ENCODE peak calls at places on chromosomes 11 and 22, in eight cellular contexts. M is psoas muscle, T is epithelial cell of esophagus, D is body of pancreas, I is HL-60, J is mucosa of descending colon, W is PC-3, X is foreskin fibroblast. G is an unnamed sample.

GRCh38 chr22:35172452-35172851 is 84.8 kb upstream of the HMGXB4 start:
- DNase-seq in I (no peak), X (no peak), J (no peak), D (no peak), W (no peak), T (no peak), M (no peak), G (no peak)

GRCh38 chr11:78525720-78526119 is 48.9 kb downstream of the NARS2 start:
- DNase-seq in M (no peak), I (no peak), X (no peak), D (no peak), T (no peak), W (no peak), J (no peak), G (no peak)

GRCh38 chr22:17964647-17965046 is 59.7 kb downstream of the MICAL3 start:
- DNase-seq in D (no peak), W (no peak), I (no peak), J (no peak), X (no peak), T (no peak), M (no peak), G (no peak)

GRCh38 chr22:26585104-26585790 is 4.7 kb downstream of the TPST2 start:
- DNase-seq in M (peak; percentile 69), X (peak; percentile 89), J (no peak), W (peak; percentile 81), I (no peak), D (peak; percentile 31), T (peak; percentile 66), G (peak; percentile 79)

GRCh38 chr11:71977743-71978418 is 20.8 kb upstream of the IL18BP start:
- DNase-seq in J (no peak), X (peak; percentile 26), T (peak; percentile 59), M (no peak), D (peak; percentile 69), I (no peak), W (peak; percentile 81), G (peak; percentile 56)

GRCh38 chr22:30328466-30329049 is 1.8 kb upstream of the TBC1D10A start:
- DNase-seq in T (no peak), W (no peak), I (no peak), D (no peak), X (no peak), J (no peak), M (no peak), G (no peak)

GRCh38 chr11:45982656-45983470 is 60.4 kb downstream of the LARGE2 start:
- DNase-seq in I (no peak), W (no peak), X (peak; percentile 61), D (no peak), M (peak; percentile 24), J (no peak), T (peak; percentile 75), G (peak; percentile 87)

GRCh38 chr11:129846508-129847335 is 31.1 kb downstream of the TMEM45B start:
- DNase-seq in T (peak; percentile 94), M (no peak), I (no peak), D (no peak), W (peak; percentile 99), J (no peak), X (peak; percentile 80), G (peak; percentile 91)

GRCh38 chr11:76838422-76839068 is 22.2 kb upstream of the ACER3 start:
- DNase-seq in X (no peak), M (no peak), I (no peak), T (no peak), W (no peak), D (no peak), J (no peak), G (no peak)

GRCh38 chr11:77725433-77725832 is 87.8 kb upstream of the CLNS1A start:
- DNase-seq in I (no peak), J (no peak), X (no peak), W (no peak), D (no peak), M (no peak), T (no peak), G (no peak)

GRCh38 chr22:20319745-20320658 is at the start of gene DGCR6L:
- DNase-seq in T (peak; percentile 97), W (peak; percentile 88), D (peak; percentile 96), J (peak; percentile 98), M (peak; percentile 98), I (peak; percentile 93), X (peak; percentile 96), G (peak; percentile 94)

GRCh38 chr11:128448981-128449713 is 138.2 kb downstream of the ETS1 start:
- DNase-seq in J (no peak), I (no peak), T (no peak), M (no peak), W (no peak), D (no peak), X (no peak), G (peak; percentile 93)

GRCh38 chr11:14059491-14059890 is 97.0 kb downstream of the SPON1 start:
- DNase-seq in D (no peak), T (no peak), J (no peak), M (no peak), X (no peak), I (no peak), W (peak; percentile 30), G (no peak)

GRCh38 chr22:29269230-29269604 is 1.1 kb downstream of the EWSR1 start:
- DNase-seq in X (no peak), T (no peak), I (no peak), M (no peak), W (no peak), J (no peak), D (no peak), G (no peak)

GRCh38 chr11:63227521-63228107 is 15.8 kb downstream of the SLC22A25 start:
- DNase-seq in D (no peak), W (no peak), M (no peak), X (no peak), I (no peak), T (no peak), J (no peak), G (no peak)
- TF ChIP-seq CTCF in D (no peak), W (no peak), M (no peak), X (no peak), I (no peak), T (no peak), J (no peak), G (no peak)

GRCh38 chr11:64284048-64284961 is at the start of gene BAD:
- DNase-seq in M (peak; percentile 95), I (peak; percentile 93), X (peak; percentile 88), J (peak; percentile 97), W (peak; percentile 97), T (peak; percentile 95), D (peak; percentile 96), G (peak; percentile 90)

GRCh38 chr11:64286801-64287159 is 1.1 kb downstream of the GPR137 start:
- DNase-seq in M (no peak), W (no peak), D (no peak), I (no peak), T (no peak), J (no peak), X (no peak), G (no peak)

GRCh38 chr11:64284962-64285884 is at the start of gene GPR137:
- DNase-seq in J (peak; percentile 93), X (peak; percentile 52), I (peak; percentile 69), T (peak; percentile 79), D (peak; percentile 84), W (peak; percentile 79), M (peak; percentile 87), G (peak; percentile 65)

GRCh38 chr11:64287676-64288352 is 2.2 kb downstream of the GPR137 start:
- DNase-seq in W (no peak), D (no peak), X (no peak), J (no peak), M (no peak), T (no peak), I (no peak), G (no peak)

GRCh38 chr11:64285885-64286800 is 495 bp downstream of the GPR137 start:
- DNase-seq in I (no peak), J (no peak), T (no peak), M (no peak), D (peak; percentile 74), X (no peak), W (peak; percentile 55), G (no peak)
- H3K4me3 ChIP-seq in I (peak overlapping the region; percentile 79), J (peak overlapping the region; percentile 53), T (peak overlapping the region; percentile 55), M (peak overlapping the region; percentile 79), D (peak overlapping the region; percentile 49), X (peak overlapping the region; percentile 60), W (peak overlapping the region; percentile 73), G (peak overlapping the region; percentile 71)

GRCh38 chr11:64888761-64889511 is 10.5 kb upstream of the EHD1 start:
- DNase-seq in I (no peak), M (no peak), J (peak; percentile 82), X (no peak), T (no peak), W (peak; percentile 34), D (no peak), G (no peak)

GRCh38 chr11:64885367-64886286 is 7.2 kb upstream of the EHD1 start:
- DNase-seq in J (no peak), D (no peak), X (peak; percentile 43), W (peak; percentile 67), M (no peak), T (peak; percentile 80), I (peak; percentile 96), G (peak; percentile 58)

GRCh38 chr11:64887234-64887756 is 8.9 kb upstream of the EHD1 start:
- DNase-seq in W (no peak), J (no peak), X (no peak), M (no peak), D (no peak), T (no peak), I (no peak), G (no peak)

GRCh38 chr11:64888406-64888757 is 10.0 kb upstream of the EHD1 start:
- DNase-seq in X (no peak), M (no peak), D (no peak), T (no peak), J (no peak), W (no peak), I (no peak), G (no peak)

DNA sequence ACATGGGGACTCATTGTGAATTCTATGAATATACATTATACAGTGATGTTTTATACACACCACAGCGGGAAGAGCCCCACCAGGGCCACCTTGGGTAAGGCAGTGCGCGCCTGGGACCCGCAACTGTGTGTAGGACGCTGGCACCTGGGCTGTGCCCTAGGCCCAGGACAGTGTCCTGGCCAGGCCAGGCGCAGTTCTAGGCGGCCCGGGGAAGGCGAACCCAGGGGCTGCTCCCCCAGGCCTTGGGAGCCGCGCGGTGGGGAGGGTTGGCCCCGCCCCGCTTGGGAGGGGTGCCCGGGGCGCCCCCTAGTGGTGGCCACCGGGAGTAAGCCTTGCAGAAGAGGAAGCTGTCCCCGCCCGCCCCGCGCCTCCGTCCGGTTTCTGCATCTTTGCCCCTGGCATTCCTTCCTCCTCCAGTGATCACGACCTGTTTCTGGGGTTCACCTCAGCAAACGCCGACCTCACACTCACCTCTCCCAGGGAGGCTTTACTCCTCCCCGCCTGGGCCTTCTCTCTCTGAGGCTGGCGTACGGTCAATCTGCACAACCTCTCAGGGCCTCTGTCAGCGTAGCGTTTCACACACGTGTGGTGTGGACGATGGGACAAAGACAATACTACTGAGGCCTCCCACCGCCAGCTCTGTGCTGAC is 9.5 kb upstream of the EHD1 start:
- DNase-seq in M (peak; percentile 86), J (peak; percentile 93), T (peak; percentile 63), D (peak; percentile 76), X (peak; percentile 34), W (peak; percentile 79), I (peak; percentile 73), G (peak; percentile 58)
- TF ChIP-seq CTCF in M (peak; percentile 99), J (peak; percentile 97), T (peak; percentile 72), D (peak; percentile 88), X (peak; percentile 86), W (peak; percentile 95), I (peak; percentile 61), G (peak; percentile 89)

DNA sequence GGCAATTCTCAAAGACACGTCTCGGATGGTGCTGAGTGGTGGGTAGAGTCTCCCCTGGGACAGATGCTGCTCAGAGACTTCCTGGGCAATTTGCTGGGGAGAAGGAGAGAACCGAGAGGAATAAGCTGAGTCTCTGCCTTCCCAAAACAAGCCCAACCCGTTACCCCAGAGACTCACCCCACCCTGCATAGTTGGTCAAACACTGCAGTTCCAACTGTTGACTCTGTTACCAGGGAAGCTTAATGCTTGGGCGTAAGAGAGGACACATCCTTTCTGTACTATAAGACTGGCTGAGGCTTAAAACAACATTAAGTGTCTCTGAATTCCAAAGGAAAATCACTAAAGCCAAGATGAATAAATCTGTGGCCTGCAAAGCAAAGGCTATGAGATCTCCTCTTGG is 68.1 kb downstream of the CCDC81 start:
- DNase-seq in T (no peak), M (no peak), W (no peak), J (no peak), I (no peak), X (no peak), D (no peak), G (no peak)
- H3K4me3 ChIP-seq in T (no peak overlapping the region), M (no peak overlapping the region), W (no peak overlapping the region), J (no peak overlapping the region), I (no peak overlapping the region), X (no peak overlapping the region), D (no peak overlapping the region), G (no peak overlapping the region)